ENCODE peak calls at places on chromosome 21, in six cellular contexts. One of them, this sample, is unnamed.

GRCh38 chr21:20875741-20876140 is 122.5 kb upstream of the NCAM2 start:
- DNase-seq in T-helper 2 cell: no peak
- DNase-seq in SHP77: peak; percentile 23
- DNase-seq in Daoy: no peak
- DNase-seq in H1: no peak
- DNase-seq in SK-N-MC: no peak
- DNase-seq in this sample: no peak

GRCh38 chr21:44267655-44268142 is 6.0 kb upstream of the DNMT3L start:
- DNase-seq in T-helper 2 cell: no peak
- DNase-seq in SHP77: no peak
- DNase-seq in Daoy: peak; percentile 42
- DNase-seq in H1: peak; percentile 66
- DNase-seq in SK-N-MC: no peak
- DNase-seq in this sample: no peak

GRCh38 chr21:46385846-46386725 is 62.1 kb downstream of the PCNT start:
- DNase-seq in T-helper 2 cell: no peak
- DNase-seq in SHP77: no peak
- DNase-seq in Daoy: no peak
- DNase-seq in H1: no peak
- DNase-seq in SK-N-MC: no peak
- DNase-seq in this sample: no peak

GRCh38 chr21:32325706-32326105 is 27.1 kb downstream of the MRAP start:
- DNase-seq in T-helper 2 cell: no peak
- DNase-seq in SHP77: no peak
- DNase-seq in Daoy: no peak
- DNase-seq in H1: no peak
- DNase-seq in SK-N-MC: no peak
- DNase-seq in this sample: no peak

GRCh38 chr21:45592208-45592619 is 50.0 kb upstream of the SLC19A1 start:
- DNase-seq in T-helper 2 cell: no peak
- DNase-seq in SHP77: peak; percentile 19
- DNase-seq in Daoy: no peak
- DNase-seq in H1: no peak
- DNase-seq in SK-N-MC: no peak
- DNase-seq in this sample: no peak

GRCh38 chr21:44441041-44441400 is 14.3 kb upstream of the LRRC3 start:
- DNase-seq in T-helper 2 cell: no peak
- DNase-seq in SHP77: no peak
- DNase-seq in Daoy: no peak
- DNase-seq in H1: no peak
- DNase-seq in SK-N-MC: no peak
- DNase-seq in this sample: no peak

GRCh38 chr21:42164064-42164789 is 54.7 kb upstream of the ABCG1 start:
- DNase-seq in T-helper 2 cell: no peak
- DNase-seq in SHP77: peak; percentile 44
- DNase-seq in Daoy: peak; percentile 33
- DNase-seq in H1: no peak
- DNase-seq in SK-N-MC: no peak
- DNase-seq in this sample: no peak

GRCh38 chr21:41411449-41412089 is 14.5 kb upstream of the MX1 start:
- DNase-seq in T-helper 2 cell: no peak
- DNase-seq in SHP77: peak; percentile 13
- DNase-seq in Daoy: peak; percentile 27
- DNase-seq in H1: peak; percentile 60
- DNase-seq in SK-N-MC: no peak
- DNase-seq in this sample: no peak

GRCh38 chr21:31801551-31802234 is 69.8 kb upstream of the SCAF4 start:
- DNase-seq in T-helper 2 cell: no peak
- DNase-seq in SHP77: no peak
- DNase-seq in Daoy: no peak
- DNase-seq in H1: no peak
- DNase-seq in SK-N-MC: no peak
- DNase-seq in this sample: no peak

GRCh38 chr21:38830667-38831525 is 25.2 kb downstream of the ETS2 start:
- DNase-seq in T-helper 2 cell: no peak
- DNase-seq in SHP77: no peak
- DNase-seq in Daoy: no peak
- DNase-seq in H1: no peak
- DNase-seq in SK-N-MC: no peak
- DNase-seq in this sample: no peak

GRCh38 chr21:33622253-33622652 is 19.3 kb downstream of the CRYZL1 start:
- DNase-seq in T-helper 2 cell: no peak
- DNase-seq in SHP77: no peak
- DNase-seq in Daoy: no peak
- DNase-seq in H1: no peak
- DNase-seq in SK-N-MC: no peak
- DNase-seq in this sample: no peak

GRCh38 chr21:42121792-42122191 is 50.7 kb downstream of the UMODL1 start:
- DNase-seq in T-helper 2 cell: no peak
- DNase-seq in SHP77: no peak
- DNase-seq in Daoy: no peak
- DNase-seq in H1: no peak
- DNase-seq in SK-N-MC: no peak
- DNase-seq in this sample: no peak

GRCh38 chr21:29224006-29224405 is 74.7 kb upstream of the BACH1 start:
- DNase-seq in T-helper 2 cell: no peak
- DNase-seq in SHP77: no peak
- DNase-seq in Daoy: no peak
- DNase-seq in H1: no peak
- DNase-seq in SK-N-MC: no peak
- DNase-seq in this sample: no peak